ENCODE peak calls at places on chromosome 18, in seven cellular contexts. K is SK-N-DZ; E is hippocampal formation; X is astrocyte of the hippocampus; O is stimulated activated CD4-positive, alpha-beta T cell treated with anti-CD3 and anti-CD28 coated beads, Interleukin-12 subunit alpha, Interleukin-12 subunit beta, amount 100 ng/mL, for 24 hours; M is ovary; L is upper lobe of right lung. Q is an unnamed sample.

GRCh38 chr18:28684746-28685145 is 507.8 kb upstream of the CDH2 start:
- DNase-seq in L (no peak), O (no peak), K (no peak), X (no peak), E (no peak), M (no peak), Q (no peak)

GRCh38 chr18:46497129-46497528 is 159.9 kb downstream of the LOXHD1 start:
- DNase-seq in L (no peak), O (peak; percentile 10), X (peak; percentile 57), M (no peak), K (no peak), E (no peak), Q (no peak)

GRCh38 chr18:68267583-68267982 is 447.3 kb downstream of the TMX3 start:
- DNase-seq in K (no peak), M (no peak), E (no peak), X (peak; percentile 5), O (no peak), L (no peak), Q (no peak)

GRCh38 chr18:76266226-76266991 is 228.6 kb downstream of the ZNF516 start:
- DNase-seq in K (no peak), O (no peak), X (no peak), M (peak; percentile 53), L (no peak), E (no peak), Q (no peak)

GRCh38 chr18:44599409-44599808 is 81.3 kb upstream of the SETBP1 start:
- DNase-seq in M (peak; percentile 19), O (no peak), L (no peak), X (peak; percentile 75), E (peak; percentile 65), K (no peak), Q (no peak)

GRCh38 chr18:43422483-43422882 is 145.2 kb upstream of the SYT4 start:
- DNase-seq in M (no peak), K (peak; percentile 79), E (no peak), L (no peak), X (peak; percentile 49), O (no peak), Q (no peak)

GRCh38 chr18:13099113-13099512 is 108.0 kb downstream of the CEP192 start:
- DNase-seq in X (no peak), E (no peak), O (no peak), K (no peak), M (no peak), L (no peak), Q (no peak)

GRCh38 chr18:79208882-79209281 is 139.7 kb downstream of the ATP9B start:
- DNase-seq in O (no peak), X (no peak), M (peak; percentile 36), K (no peak), E (no peak), L (no peak), Q (no peak)

GRCh38 chr18:74945774-74946545 is 263.0 kb downstream of the PTGR3 start:
- DNase-seq in L (no peak), X (peak; percentile 28), O (no peak), K (no peak), M (no peak), E (no peak), Q (no peak)

GRCh38 chr18:52394602-52395001 is 54.6 kb downstream of the DCC start:
- DNase-seq in O (no peak), E (no peak), M (no peak), L (no peak), K (no peak), X (peak; percentile 5), Q (no peak)

GRCh38 chr18:7924616-7925015 is 357.5 kb downstream of the PTPRM start:
- DNase-seq in K (peak; percentile 40), L (no peak), O (no peak), E (no peak), M (no peak), X (no peak), Q (no peak)

GRCh38 chr18:42028232-42028832 is 73.3 kb downstream of the PIK3C3 start:
- DNase-seq in X (peak; percentile 59), K (peak; percentile 19), O (peak; percentile 16), M (no peak), E (peak; percentile 3), L (no peak), Q (no peak)

GRCh38 chr18:47882641-47883040 is 47.8 kb downstream of the SMAD2 start:
- DNase-seq in O (no peak), E (no peak), M (no peak), X (no peak), L (no peak), K (no peak), Q (no peak)

GRCh38 chr18:32081881-32082280 is 9.8 kb upstream of the RNF138 start:
- DNase-seq in O (no peak), M (no peak), E (no peak), L (no peak), K (no peak), X (peak; percentile 72), Q (no peak)

GRCh38 chr18:13437801-13438506 is 219.4 kb downstream of the LDLRAD4 start:
- DNase-seq in O (peak; percentile 37), K (no peak), E (no peak), X (no peak), L (no peak), M (no peak), Q (no peak)

GRCh38 chr18:22675006-22675405 is 257.3 kb upstream of the CTAGE1 start:
- DNase-seq in O (no peak), X (no peak), L (no peak), M (no peak), E (no peak), K (no peak), Q (no peak)

GRCh38 chr18:62345909-62346308 is 20.8 kb downstream of the TNFRSF11A start:
- DNase-seq in O (no peak), M (no peak), E (no peak), K (no peak), X (no peak), L (no peak), Q (no peak)

GRCh38 chr18:79365701-79366100 is 30.0 kb upstream of the NFATC1 start:
- DNase-seq in K (no peak), O (no peak), M (no peak), E (no peak), L (no peak), X (no peak), Q (no peak)

GRCh38 chr18:21548647-21549046 is 51.9 kb downstream of the ESCO1 start:
- DNase-seq in O (no peak), X (no peak), M (no peak), E (no peak), L (no peak), K (no peak), Q (no peak)

GRCh38 chr18:33664528-33664927 is 86.5 kb downstream of the ASXL3 start:
- DNase-seq in O (no peak), M (no peak), K (no peak), E (no peak), L (no peak), X (no peak), Q (no peak)

GRCh38 chr18:74518456-74519315 is 15.6 kb upstream of the CNDP1 start:
- DNase-seq in M (no peak), O (no peak), K (no peak), L (no peak), E (no peak), X (no peak), Q (no peak)

GRCh38 chr18:48529796-48530195 is 9.0 kb upstream of the CTIF start:
- DNase-seq in E (no peak), M (no peak), K (no peak), X (peak; percentile 89), O (no peak), L (no peak), Q (no peak)

GRCh38 chr18:35983818-35984217 is 11.3 kb downstream of the RMP24 start:
- DNase-seq in E (no peak), X (peak; percentile 37), L (no peak), O (no peak), K (no peak), M (no peak), Q (no peak)

GRCh38 chr18:23114171-23114881 is 21.0 kb upstream of the CABLES1 start:
- DNase-seq in O (no peak), X (peak; percentile 63), K (no peak), M (no peak), L (peak; percentile 67), E (no peak), Q (no peak)

GRCh38 chr18:71899707-71900483 is 644.2 kb downstream of the CBLN2 start:
- DNase-seq in E (no peak), L (no peak), M (no peak), K (peak; percentile 10), O (no peak), X (no peak), Q (no peak)

GRCh38 chr18:69484699-69485396 is 84.2 kb downstream of the DOK6 start:
- DNase-seq in X (no peak), O (no peak), M (no peak), L (no peak), E (no peak), K (no peak), Q (no peak)

GRCh38 chr18:12855886-12856285 is 28.2 kb downstream of the PTPN2 start:
- DNase-seq in L (no peak), X (no peak), O (no peak), E (no peak), M (no peak), K (no peak), Q (no peak)

GRCh38 chr18:58819051-58819450 is 45.6 kb upstream of the ZNF532 start:
- DNase-seq in K (no peak), E (no peak), M (no peak), X (peak; percentile 47), L (no peak), O (no peak), Q (no peak)

GRCh38 chr18:11393486-11393885 is 215.9 kb upstream of the SLC35G4 start:
- DNase-seq in K (no peak), M (peak; percentile 33), X (no peak), O (no peak), E (no peak), L (no peak), Q (no peak)

GRCh38 chr18:32884543-32884942 is 111.7 kb upstream of the KLHL14 start:
- DNase-seq in O (no peak), X (no peak), M (no peak), K (no peak), L (no peak), E (no peak), Q (no peak)

GRCh38 chr18:2169656-2170055 is 401.6 kb downstream of the METTL4 start:
- DNase-seq in M (no peak), O (no peak), L (no peak), K (no peak), X (no peak), E (no peak), Q (no peak)

GRCh38 chr18:76465630-76466409 is 29.2 kb downstream of the ZNF516 start:
- DNase-seq in K (peak; percentile 90), O (no peak), M (no peak), X (no peak), E (no peak), L (no peak), Q (no peak)

GRCh38 chr18:26719909-26720308 is 145.6 kb downstream of the AQP4 start:
- DNase-seq in X (no peak), M (no peak), K (no peak), O (no peak), E (no peak), L (no peak), Q (no peak)

GRCh38 chr18:7778181-7778580 is 211.1 kb downstream of the PTPRM start:
- DNase-seq in L (no peak), M (no peak), O (no peak), X (peak; percentile 18), E (no peak), K (no peak), Q (no peak)